ENCODE peak calls at places on chromosomes 12 and 14, in five cellular contexts. F is astrocyte of the spinal cord; G is OCI-LY7; O is stimulated activated CD4-positive, alpha-beta T cell treated with anti-CD3 and anti-CD28 coated beads, Interleukin-2, amount 100 ng/mL, for 48 hours; U is GM04503. L is an unnamed sample.
A peak's percentile ranks its signal among the peaks of the same experiment; 100 is the strongest.

GRCh38 chr12:41014643-41015020 is 173.5 kb upstream of the PDZRN4 start:
- DNase-seq in F (peak; percentile 31), G (no peak), O (no peak), U (no peak), L (no peak)

GRCh38 chr14:80080601-80081000 is 130.7 kb downstream of the DIO2 start:
- DNase-seq in F (no peak), G (no peak), O (no peak), U (no peak), L (no peak)

GRCh38 chr12:125222876-125223275 is 157.6 kb downstream of the AACS start:
- DNase-seq in F (no peak), G (peak; percentile 50), O (no peak), U (no peak), L (no peak)

GRCh38 chr14:96501383-96501745 is 818 bp upstream of the PAPOLA start:
- DNase-seq in F (peak; percentile 15), G (peak; percentile 22), O (no peak), U (no peak), L (no peak)

GRCh38 chr14:47674546-47675238 is 713 bp downstream of the MDGA2 start:
- DNase-seq in F (peak; percentile 0), G (no peak), O (no peak), U (no peak), L (no peak)

GRCh38 chr12:94972795-94973194 is 30.7 kb downstream of the NDUFA12 start:
- DNase-seq in F (no peak), G (no peak), O (no peak), U (no peak), L (no peak)

GRCh38 chr12:108594960-108595710 is 2.7 kb downstream of the TMEM119 start:
- DNase-seq in F (no peak), G (no peak), O (no peak), U (no peak), L (no peak)

GRCh38 chr14:36319899-36320209 is 583 bp downstream of the MBIP start:
- DNase-seq in F (no peak), G (no peak), O (no peak), U (no peak), L (no peak)

GRCh38 chr12:18394742-18395141 is 133.4 kb downstream of the PIK3C2G start:
- DNase-seq in F (no peak), G (no peak), O (no peak), U (no peak), L (no peak)

L was measured in HL-60.